ENCODE peak calls at places on chromosomes 1 and 21, in seven cellular contexts. Q is thoracic aorta, P is colonic mucosa, J is mammary epithelial cell, B is A673, C is lower lobe of right lung, S is BE2C. Z is an unnamed sample.
A peak's percentile ranks its signal among the peaks of the same experiment; 100 is the strongest.

GRCh38 chr1:196660912-196661311 is 9.1 kb downstream of the CFH start:
- DNase-seq in Q (no peak), P (no peak), J (peak; percentile 8), B (peak; percentile 51), C (no peak), S (peak; percentile 16), Z (no peak)

GRCh38 chr1:167489581-167490340 is 28.6 kb downstream of the CD247 start:
- DNase-seq in Q (no peak), P (no peak), J (no peak), B (no peak), C (no peak), S (no peak), Z (no peak)

GRCh38 chr1:218397752-218398339 is 52.7 kb downstream of the TGFB2 start:
- DNase-seq in Q (no peak), P (no peak), J (peak; percentile 79), B (no peak), C (no peak), S (no peak), Z (no peak)

GRCh38 chr1:176567190-176567794 is 104.3 kb downstream of the PAPPA2 start:
- DNase-seq in Q (no peak), P (no peak), J (peak; percentile 49), B (no peak), C (no peak), S (no peak), Z (no peak)

GRCh38 chr1:54681396-54681795 is 34.3 kb upstream of the TTC4 start:
- DNase-seq in Q (no peak), P (no peak), J (peak; percentile 24), B (no peak), C (no peak), S (no peak), Z (no peak)

GRCh38 chr21:35138665-35139381 is 89.7 kb upstream of the RUNX1 start:
- DNase-seq in Q (no peak), P (no peak), J (peak; percentile 100), B (peak; percentile 0), C (no peak), S (no peak), Z (no peak)

GRCh38 chr1:224085421-224086108 is 28.3 kb upstream of the FBXO28 start:
- DNase-seq in Q (no peak), P (no peak), J (no peak), B (no peak), C (no peak), S (no peak), Z (no peak)

GRCh38 chr1:201085902-201086735 is 26.1 kb downstream of the CACNA1S start:
- DNase-seq in Q (no peak), P (peak; percentile 59), J (peak; percentile 34), B (peak; percentile 48), C (peak; percentile 79), S (peak; percentile 66), Z (peak; percentile 34)

GRCh38 chr1:31434979-31435378 is 22.0 kb downstream of the SERINC2 start:
- DNase-seq in Q (no peak), P (no peak), J (peak; percentile 66), B (no peak), C (no peak), S (no peak), Z (no peak)

GRCh38 chr1:150479927-150480352 is 7.3 kb upstream of the TARS2 start:
- DNase-seq in Q (no peak), P (no peak), J (no peak), B (no peak), C (no peak), S (no peak), Z (no peak)

GRCh38 chr1:100362821-100363466 is 10.6 kb downstream of the CDC14A start:
- DNase-seq in Q (no peak), P (no peak), J (no peak), B (peak; percentile 41), C (no peak), S (peak; percentile 94), Z (no peak)

GRCh38 chr1:178267646-178268094 is 173.8 kb downstream of the RASAL2 start:
- DNase-seq in Q (no peak), P (no peak), J (peak; percentile 44), B (no peak), C (no peak), S (no peak), Z (no peak)

GRCh38 chr1:244371294-244372141 is 80.2 kb downstream of the ADSS2 start:
- DNase-seq in Q (no peak), P (no peak), J (peak; percentile 89), B (no peak), C (no peak), S (no peak), Z (no peak)

GRCh38 chr1:153598309-153599172 is 14.4 kb downstream of the S100A16 start:
- DNase-seq in Q (no peak), P (no peak), J (peak; percentile 29), B (peak; percentile 83), C (no peak), S (peak; percentile 35), Z (no peak)

GRCh38 chr1:246160905-246161304 is 346.2 kb downstream of the SMYD3 start:
- DNase-seq in Q (no peak), P (no peak), J (no peak), B (no peak), C (no peak), S (no peak), Z (no peak)

GRCh38 chr1:183454377-183454776 is 17.9 kb upstream of the SMG7 start:
- DNase-seq in Q (no peak), P (no peak), J (peak; percentile 67), B (no peak), C (no peak), S (no peak), Z (no peak)

GRCh38 chr1:52917591-52917990 is 3.9 kb downstream of the ECHDC2 start:
- DNase-seq in Q (no peak), P (no peak), J (no peak), B (no peak), C (no peak), S (no peak), Z (no peak)

GRCh38 chr1:209875510-209875909 is 47.7 kb downstream of the UTP25 start:
- DNase-seq in Q (no peak), P (no peak), J (peak; percentile 69), B (peak; percentile 82), C (no peak), S (peak; percentile 65), Z (no peak)

GRCh38 chr1:44701141-44701573 is 26.6 kb downstream of the ARMH1 start:
- DNase-seq in Q (no peak), P (no peak), J (no peak), B (no peak), C (no peak), S (no peak), Z (no peak)

GRCh38 chr21:31052489-31053142 is 14.3 kb upstream of the KRTAP19-8 start:
- DNase-seq in Q (no peak), P (no peak), J (no peak), B (no peak), C (no peak), S (no peak), Z (no peak)
- H3K27me3 ChIP-seq in Q (no peaks in the 10 kb centered on the region), P (no peaks in the 10 kb centered on the region), J (no peaks in the 10 kb centered on the region), B (no peaks in the 10 kb centered on the region), C (no peaks in the 10 kb centered on the region), S (no peaks in the 10 kb centered on the region), Z (no peaks in the 10 kb centered on the region)

DNA sequence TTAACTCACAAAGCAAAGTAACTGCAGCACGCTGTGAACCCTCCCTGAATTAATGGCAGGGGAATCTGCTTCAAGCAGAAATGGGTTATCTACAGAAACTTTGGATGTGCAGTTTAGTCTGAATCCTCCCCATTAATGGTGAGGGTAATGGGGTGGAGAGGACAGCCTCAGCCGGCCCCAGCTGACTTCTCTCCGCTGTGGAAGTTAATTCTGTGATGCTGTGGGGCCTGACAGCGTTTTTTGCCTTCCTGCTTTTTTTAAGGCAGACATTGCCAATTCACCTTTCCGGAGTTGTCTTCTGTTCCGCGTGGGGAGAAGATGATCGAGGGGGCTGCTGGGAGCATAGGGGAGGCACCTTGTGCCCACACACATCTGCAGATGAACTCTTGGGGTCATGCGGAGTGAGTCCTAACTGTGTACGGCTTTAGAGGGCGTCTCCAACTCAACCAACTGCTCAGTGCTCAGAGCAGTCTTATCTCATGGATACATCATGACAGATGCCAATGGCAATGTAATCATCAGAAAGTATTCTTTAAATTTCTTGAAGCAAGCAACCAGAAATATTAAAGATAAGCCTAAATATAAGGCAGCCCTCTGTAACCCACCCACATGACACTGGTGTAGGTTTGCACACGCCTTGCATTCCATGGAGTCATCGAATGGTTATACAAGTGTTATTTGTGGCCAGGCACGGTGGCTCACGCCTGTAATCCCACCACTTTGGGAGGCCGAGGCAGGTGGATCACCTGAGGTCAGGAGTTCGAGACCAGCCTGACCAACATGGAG is 41.0 kb downstream of the POFUT2 start:
- DNase-seq in Q (no peak), P (no peak), J (no peak), B (no peak), C (no peak), S (no peak), Z (no peak)
- TF ChIP-seq CTCF in Q (no peak), P (no peak), J (no peak), B (no peak), C (no peak), S (no peak), Z (no peak)

GRCh38 chr1:229950908-229951307 is 116.1 kb upstream of the GALNT2 start:
- DNase-seq in Q (no peak), P (no peak), J (no peak), B (no peak), C (no peak), S (no peak), Z (no peak)
- H3K4me1 ChIP-seq in Q (no peaks in the 10 kb centered on the region), P (no peaks in the 10 kb centered on the region), J (peaks cover 33% of the 10 kb centered on the region), B (peaks cover 19% of the 10 kb centered on the region), C (no peaks in the 10 kb centered on the region), S (no peaks in the 10 kb centered on the region), Z (no peaks in the 10 kb centered on the region)

GRCh38 chr21:45593162-45594022 is 50.1 kb upstream of the PCBP3 start:
- DNase-seq in Q (no peak), P (no peak), J (no peak), B (no peak), C (peak; percentile 28), S (peak; percentile 56), Z (no peak)

GRCh38 chr21:45596704-45597318 is 46.7 kb upstream of the PCBP3 start:
- DNase-seq in Q (no peak), P (peak; percentile 83), J (peak; percentile 21), B (peak; percentile 60), C (peak; percentile 87), S (peak; percentile 88), Z (peak; percentile 70)

GRCh38 chr21:45592626-45593134 is 50.4 kb upstream of the SLC19A1 start:
- DNase-seq in Q (no peak), P (no peak), J (no peak), B (no peak), C (peak; percentile 13), S (peak; percentile 3), Z (no peak)

GRCh38 chr21:45595574-45596295 is 47.8 kb upstream of the PCBP3 start:
- DNase-seq in Q (no peak), P (no peak), J (no peak), B (no peak), C (peak; percentile 42), S (peak; percentile 48), Z (no peak)

DNA sequence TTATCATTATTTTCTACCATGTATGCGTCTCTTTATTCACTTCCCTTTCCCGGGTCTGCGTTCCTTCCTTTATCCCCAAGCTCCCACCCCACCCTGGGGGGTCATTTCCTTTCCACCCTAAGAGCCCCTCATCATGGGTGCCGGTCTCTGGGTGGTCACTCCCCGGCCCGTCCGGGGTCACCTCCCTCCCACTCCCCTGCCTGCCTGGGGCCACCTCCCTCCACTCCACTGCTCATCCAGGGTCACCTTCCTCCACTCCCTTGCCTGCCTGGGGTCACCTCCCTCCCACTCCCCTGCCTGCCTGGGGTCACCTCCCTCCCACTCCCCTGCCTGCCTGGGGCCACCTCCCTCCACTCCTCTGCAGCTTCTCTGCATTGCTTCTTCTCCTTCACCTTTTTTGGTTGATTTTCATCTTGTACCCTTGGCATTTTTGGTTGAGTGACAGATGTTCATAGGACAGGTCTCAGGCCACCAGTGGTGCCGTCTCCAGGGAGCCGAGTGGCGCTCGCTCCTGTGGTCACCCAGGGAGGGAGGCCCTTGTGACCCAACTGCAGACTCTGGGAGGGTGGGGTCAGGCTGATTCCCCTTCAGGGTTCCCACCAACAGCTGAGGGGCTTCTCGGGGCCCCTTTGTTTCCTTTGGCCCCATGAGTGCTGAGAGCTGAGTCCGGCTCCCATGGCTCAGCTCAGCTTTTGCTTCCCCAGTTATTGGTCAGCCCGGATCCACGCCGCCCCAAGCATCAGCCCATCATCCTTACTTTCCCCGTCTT is 48.6 kb upstream of the PCBP3 start:
- DNase-seq in Q (no peak), P (no peak), J (no peak), B (no peak), C (peak; percentile 23), S (peak; percentile 3), Z (no peak)
- H3K27me3 ChIP-seq in Q (no peaks in the 10 kb centered on the region), P (no peaks in the 10 kb centered on the region), J (peaks cover 2% of the 10 kb centered on the region), B (no peaks in the 10 kb centered on the region), C (peaks cover 4% of the 10 kb centered on the region), S (no peaks in the 10 kb centered on the region), Z (peaks cover 69% of the 10 kb centered on the region)